ENCODE peak calls at places on chromosomes 4 and X, in five cellular contexts. J is HCT116, P is endothelial cell, C is AG10803, W is lung. H is an unnamed sample.

GRCh38 chr4:10737335-10737734 is 52.8 kb upstream of the CLNK start:
- DNase-seq in W (no peak), C (no peak), J (no peak), P (no peak), H (no peak)

GRCh38 chr4:135319685-135320084 is 1118.1 kb upstream of the PABPC4L start:
- DNase-seq in W (no peak), P (no peak), J (peak), C (no peak), H (no peak)

GRCh38 chr4:25402521-25402920 is 25.5 kb downstream of the ANAPC4 start:
- DNase-seq in J (no peak), P (no peak), W (no peak), C (peak), H (no peak)

GRCh38 chrX:40262641-40263560 is 165.1 kb upstream of the BCOR start:
- DNase-seq in C (peak), W (peak), P (no peak), J (peak), H (no peak)

GRCh38 chrX:11970935-11971334 is 167.3 kb upstream of the FRMPD4 start:
- DNase-seq in W (no peak), C (peak), J (no peak), P (no peak), H (no peak)

GRCh38 chr4:148258526-148258925 is 183.7 kb downstream of the NR3C2 start:
- DNase-seq in C (no peak), J (no peak), P (no peak), W (no peak), H (no peak)

GRCh38 chr4:15149842-15150592 is 147.7 kb downstream of the CPEB2 start:
- DNase-seq in C (peak), P (peak), W (peak), J (peak), H (peak)

GRCh38 chr4:145670422-145670821 is 9.5 kb upstream of the C4orf51 start:
- DNase-seq in W (no peak), P (no peak), C (no peak), J (no peak), H (no peak)

GRCh38 chrX:19747672-19748610 is 139.5 kb downstream of the SH3KBP1 start:
- DNase-seq in C (no peak), P (no peak), J (no peak), W (no peak), H (no peak)

GRCh38 chr4:41057456-41057855 is 156.9 kb downstream of the APBB2 start:
- DNase-seq in C (peak), W (no peak), J (no peak), P (no peak), H (no peak)

GRCh38 chrX:106957856-106958255 is 37.7 kb downstream of the CLDN2 start:
- DNase-seq in J (no peak), P (no peak), W (no peak), C (peak), H (no peak)

GRCh38 chrX:69297521-69297920 is 132.3 kb upstream of the PJA1 start:
- DNase-seq in P (no peak), W (no peak), J (no peak), C (no peak), H (no peak)

GRCh38 chr4:184728858-184729257 is 5.0 kb downstream of the CENPU start:
- DNase-seq in C (no peak), P (no peak), W (no peak), J (no peak), H (no peak)

GRCh38 chr4:42554072-42554471 is 102.8 kb downstream of the ATP8A1 start:
- DNase-seq in J (no peak), C (no peak), P (no peak), W (no peak), H (no peak)

GRCh38 chr4:74555231-74555630 is 110.3 kb downstream of the AREG start:
- DNase-seq in P (no peak), W (no peak), J (no peak), C (peak), H (no peak)

GRCh38 chr4:53068755-53069154 is 206.6 kb downstream of the RASL11B start:
- DNase-seq in W (no peak), C (peak), J (no peak), P (no peak), H (no peak)

GRCh38 chr4:48967626-48968025 is 18.4 kb upstream of the CWH43 start:
- DNase-seq in W (no peak), C (no peak), J (no peak), P (no peak), H (no peak)

GRCh38 chr4:40587826-40588225 is 41.8 kb downstream of the RBM47 start:
- DNase-seq in P (no peak), J (no peak), W (no peak), C (peak), H (no peak)

GRCh38 chr4:107050525-107051135 is 14.5 kb upstream of the DKK2 start:
- DNase-seq in C (peak), P (no peak), W (no peak), J (peak), H (no peak)

GRCh38 chrX:10032147-10032546 is 65.0 kb downstream of the CLDN34 start:
- DNase-seq in J (no peak), C (no peak), P (no peak), W (no peak), H (no peak)

GRCh38 chr4:110514889-110515479 is 39.0 kb downstream of the ENPEP start:
- DNase-seq in C (peak), J (peak), W (no peak), P (no peak), H (no peak)

GRCh38 chr4:23680616-23681518 is 209.0 kb downstream of the PPARGC1A start:
- DNase-seq in J (no peak), W (no peak), P (no peak), C (peak), H (no peak)

GRCh38 chr4:92236907-92237306 is 66.9 kb upstream of the GRID2 start:
- DNase-seq in P (no peak), W (no peak), C (no peak), J (no peak), H (no peak)

GRCh38 chr4:146302833-146303232 is 88.5 kb downstream of the REELD1 start:
- DNase-seq in C (no peak), J (no peak), P (no peak), W (no peak), H (no peak)

GRCh38 chrX:23634181-23634580 is 33.1 kb upstream of the PRDX4 start:
- DNase-seq in J (no peak), C (no peak), P (no peak), W (no peak), H (no peak)

GRCh38 chrX:136063340-136064079 is 78.3 kb downstream of the SLC9A6 start:
- DNase-seq in J (no peak), W (no peak), C (no peak), P (no peak), H (no peak)

GRCh38 chr4:119328695-119329094 is 6.8 kb upstream of the FABP2 start:
- DNase-seq in J (no peak), C (no peak), P (no peak), W (no peak), H (no peak)

GRCh38 chrX:74800062-74800461 is 125.2 kb downstream of the NEXMIF start:
- DNase-seq in C (no peak), W (no peak), P (no peak), J (no peak), H (no peak)

GRCh38 chr4:113969935-113970334 is 9.5 kb downstream of the ARSJ start:
- DNase-seq in J (no peak), P (no peak), W (no peak), C (peak), H (no peak)

GRCh38 chr4:75727073-75727472 is 2.7 kb downstream of the USO1 start:
- DNase-seq in P (no peak), W (no peak), C (no peak), J (no peak), H (no peak)

DNA sequence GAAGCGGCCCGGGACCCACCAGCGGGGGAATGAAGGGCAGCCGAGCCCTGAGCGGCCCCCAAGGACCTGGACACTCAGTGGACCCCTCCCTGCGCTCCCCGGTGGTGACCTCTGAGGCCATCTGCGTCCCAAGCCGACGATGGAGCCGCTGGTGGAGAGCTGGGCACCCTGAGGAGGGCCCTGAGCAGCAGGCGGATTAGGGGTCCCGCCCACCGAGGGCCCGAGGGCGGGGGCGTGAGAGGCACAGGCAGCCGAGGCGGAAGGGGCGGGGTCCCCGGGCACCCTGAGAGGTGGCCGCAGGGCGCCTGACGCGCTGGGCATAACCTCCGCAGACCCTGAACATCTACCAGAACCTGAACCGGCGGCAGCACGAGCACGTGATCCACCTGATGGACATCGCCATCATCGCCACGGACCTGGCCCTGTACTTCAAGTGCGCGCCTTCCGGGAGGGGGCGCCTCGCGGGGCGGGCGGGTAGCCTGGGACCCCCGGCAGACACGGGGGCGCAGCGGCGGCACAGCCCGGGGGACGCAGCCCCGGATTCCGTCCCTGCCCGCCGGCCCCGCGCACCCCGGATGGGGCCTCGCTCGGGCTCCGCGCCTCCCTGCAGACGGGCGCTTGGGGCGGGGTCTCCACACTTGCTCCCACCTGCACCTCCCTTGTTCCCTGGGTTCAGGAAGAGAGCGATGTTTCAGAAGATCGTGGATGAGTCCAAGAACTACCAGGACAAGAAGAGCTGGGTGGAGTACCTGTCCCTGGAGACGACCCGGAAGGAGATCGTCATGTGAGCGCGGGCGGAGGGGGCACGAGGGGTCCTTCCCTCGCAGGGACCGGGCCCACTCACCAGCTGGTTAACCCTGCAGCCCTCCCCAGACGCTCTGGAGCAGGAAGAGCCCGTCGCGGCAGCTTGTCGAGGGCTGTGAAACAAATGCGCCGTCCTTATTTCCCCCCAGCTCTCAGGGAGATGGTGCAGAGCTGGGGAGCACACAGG is 10.3 kb downstream of the ATP5ME start:
- DNase-seq in J (no peak), P (peak), W (peak), C (no peak), H (peak)
- TF ChIP-seq CTCF in J (no peak), P (no peak), W (no peak), C (no peak), H (no peak)

GRCh38 chrX:103687073-103687695 is 685 bp upstream of the MORF4L2 start:
- DNase-seq in P (peak), W (peak), C (peak), J (peak), H (peak)
- TF ChIP-seq CTCF in P (peak), W (no peak), C (peak), J (peak), H (no peak)

GRCh38 chrX:7925867-7926472 is 1.2 kb downstream of the PNPLA4 start:
- DNase-seq in J (peak), W (peak), C (peak), P (peak), H (peak)
- TF ChIP-seq CTCF in J (peak), W (peak), C (peak), P (peak), H (peak)

GRCh38 chrX:139967300-139967699 is 2.0 kb upstream of the CXorf66 start:
- DNase-seq in C (no peak), J (no peak), W (no peak), P (no peak), H (no peak)
- TF ChIP-seq CTCF in C (peak), J (peak), W (no peak), P (peak), H (no peak)

GRCh38 chr4:84501197-84501492 is 2.1 kb upstream of the NKX6-1 start:
- DNase-seq in C (no peak), P (no peak), W (no peak), J (no peak), H (no peak)
- TF ChIP-seq CTCF in C (no peak), P (no peak), W (no peak), J (no peak), H (no peak)

DNA sequence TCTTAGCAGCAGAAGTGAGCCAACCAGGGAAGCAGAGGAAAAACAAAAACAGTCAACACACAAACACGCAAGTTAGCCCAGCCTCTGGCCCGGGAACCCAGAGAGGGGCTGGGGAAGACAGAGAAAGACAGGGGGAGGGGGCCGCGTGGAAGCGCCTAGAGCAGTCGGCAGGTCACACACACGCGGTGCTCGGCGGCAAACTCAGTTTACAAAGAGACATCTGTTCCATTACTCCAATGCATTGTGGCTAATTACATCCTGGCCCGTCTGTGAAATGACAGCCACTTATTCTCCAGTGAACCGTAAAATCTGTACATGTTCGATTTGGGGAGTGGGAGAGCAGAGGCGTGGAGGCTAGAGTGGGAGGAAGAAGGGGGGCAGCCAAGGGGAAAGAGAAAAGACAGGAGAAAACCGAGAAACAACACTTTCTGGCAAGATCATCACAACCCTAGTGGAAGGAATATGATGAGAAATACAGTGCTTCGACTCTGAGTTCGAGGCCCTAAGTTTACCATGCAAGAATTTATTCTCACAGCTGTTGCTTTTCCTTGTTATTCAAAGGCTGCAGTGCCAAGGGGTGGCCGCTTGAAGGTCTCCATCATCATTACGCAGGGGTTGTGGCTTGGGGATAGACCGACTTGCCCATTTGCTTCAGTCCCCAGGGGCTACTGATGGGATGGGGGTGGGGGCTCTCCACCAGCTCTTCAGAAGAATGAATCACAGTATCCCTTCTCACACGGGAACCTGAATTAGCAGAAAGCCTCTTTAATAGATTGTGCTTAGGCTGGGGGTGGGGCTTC is 167.7 kb downstream of the MGST2 start:
- DNase-seq in C (no peak), W (no peak), J (no peak), P (no peak), H (peak)
- TF ChIP-seq CTCF in C (no peak), W (no peak), J (no peak), P (no peak), H (no peak)

DNA sequence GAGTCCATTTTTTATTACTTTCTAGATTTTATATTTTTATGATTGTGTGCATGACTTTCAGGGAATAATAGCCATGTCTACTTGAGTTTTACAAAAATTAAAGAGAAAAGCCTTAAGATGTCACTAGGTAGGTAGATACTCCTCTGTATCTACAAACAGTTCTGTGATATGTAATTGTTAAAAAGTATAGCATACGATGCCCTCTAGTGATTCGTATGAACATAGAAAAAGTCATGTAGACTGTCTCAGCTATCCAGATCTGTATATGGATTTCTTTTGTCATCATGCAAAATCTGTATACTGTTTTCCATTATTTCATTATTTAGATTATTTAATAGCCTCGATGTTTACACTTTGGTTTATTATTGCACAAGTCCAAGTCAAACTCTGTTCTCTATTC is 856.6 kb downstream of the CENPC start:
- DNase-seq in C (peak), P (no peak), J (no peak), W (no peak), H (no peak)
- TF ChIP-seq CTCF in C (no peak), P (no peak), J (no peak), W (no peak), H (no peak)

GRCh38 chr4:81330018-81330417 is 115.0 kb upstream of the PRKG2 start:
- DNase-seq in J (no peak), C (no peak), P (no peak), W (no peak), H (no peak)

DNA sequence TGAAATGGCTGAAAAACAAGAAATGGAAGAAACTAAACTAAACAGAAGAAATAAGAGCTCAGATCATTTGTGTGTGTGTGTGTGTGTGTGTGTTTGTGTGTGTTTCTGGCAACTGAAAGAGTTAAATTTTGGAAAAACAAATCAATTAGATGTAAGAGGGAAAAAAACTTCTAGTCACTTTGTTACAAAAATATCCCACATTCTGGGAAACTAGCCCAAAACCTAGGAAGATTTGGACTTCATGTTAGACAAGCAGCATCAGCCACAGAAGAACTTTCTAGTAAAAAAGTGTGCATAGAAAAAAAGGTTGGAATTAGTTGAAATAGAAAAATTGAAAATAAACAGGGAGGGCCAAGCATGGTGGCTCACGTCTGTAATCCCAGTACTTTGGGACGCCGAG is 111.6 kb upstream of the PRKG2 start:
- DNase-seq in C (peak), P (no peak), J (no peak), W (no peak), H (no peak)
- TF ChIP-seq CTCF in C (no peak), P (no peak), J (no peak), W (no peak), H (no peak)

GRCh38 chr4:154348657-154349056 is 142.9 kb downstream of the DCHS2 start:
- DNase-seq in W (no peak), C (no peak), J (no peak), P (no peak), H (no peak)

GRCh38 chr4:154354883-154355282 is 136.7 kb downstream of the DCHS2 start:
- DNase-seq in W (no peak), C (no peak), J (no peak), P (no peak), H (no peak)

GRCh38 chr4:154345359-154345758 is 146.2 kb downstream of the DCHS2 start:
- DNase-seq in C (no peak), W (no peak), P (no peak), J (no peak), H (no peak)

GRCh38 chr4:154344686-154345085 is 146.9 kb downstream of the DCHS2 start:
- DNase-seq in P (no peak), C (no peak), J (peak), W (no peak), H (no peak)

DNA sequence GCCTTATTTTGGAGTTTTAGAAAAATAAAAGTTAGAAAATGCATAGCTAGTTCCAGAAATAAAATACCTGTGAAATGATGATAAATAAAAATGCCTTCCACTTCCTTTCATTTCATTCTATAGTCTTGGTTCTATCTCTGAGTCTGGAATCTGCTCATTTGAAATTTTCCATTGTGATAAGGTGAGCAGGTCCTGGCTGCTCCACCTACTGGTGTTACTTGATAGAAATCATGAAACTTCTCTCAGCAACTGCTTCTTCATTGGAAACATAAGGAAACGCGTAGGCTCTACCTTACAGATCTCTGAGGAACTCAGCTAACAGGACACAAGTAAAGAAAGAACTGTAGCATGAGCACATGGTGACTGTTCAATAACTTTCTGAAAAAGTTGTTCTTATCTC is 141.8 kb downstream of the DCHS2 start:
- DNase-seq in W (no peak), C (peak), J (peak), P (no peak), H (no peak)
- TF ChIP-seq CTCF in W (no peak), C (peak), J (peak), P (peak), H (peak)

GRCh38 chr4:103948244-103949018 is 228.6 kb upstream of the TACR3 start:
- DNase-seq in C (no peak), W (no peak), J (no peak), P (no peak), H (no peak)
- TF ChIP-seq CTCF in C (no peak), W (no peak), J (no peak), P (no peak), H (no peak)

H was measured in nephron progenitor cell.